ENCODE peak calls at places on chromosomes 13 and 19, in five cellular contexts. One of them, this sample, is unnamed.

GRCh38 chr13:61727714-61728275 is 312.1 kb upstream of the PCDH20 start:
- DNase-seq in ecto neural progenitor cell: no peak
- DNase-seq in colonic mucosa: no peak
- DNase-seq in activated CD4-positive, alpha-beta T cell treated with anti-CD3 and anti-CD28 coated beads, Interleukin-2, amount 50 U/mL, for 1 hour: no peak
- DNase-seq in GM04504: no peak
- DNase-seq in this sample: no peak

GRCh38 chr13:32955881-32956594 is 60.2 kb upstream of the KL start:
- DNase-seq in ecto neural progenitor cell: no peak
- DNase-seq in colonic mucosa: no peak
- DNase-seq in activated CD4-positive, alpha-beta T cell treated with anti-CD3 and anti-CD28 coated beads, Interleukin-2, amount 50 U/mL, for 1 hour: no peak
- DNase-seq in GM04504: no peak
- DNase-seq in this sample: no peak

GRCh38 chr19:50327461-50328256 is 1.5 kb downstream of the KCNC3 start:
- DNase-seq in ecto neural progenitor cell: no peak
- DNase-seq in colonic mucosa: no peak
- DNase-seq in activated CD4-positive, alpha-beta T cell treated with anti-CD3 and anti-CD28 coated beads, Interleukin-2, amount 50 U/mL, for 1 hour: no peak
- DNase-seq in GM04504: no peak
- DNase-seq in this sample: no peak

GRCh38 chr19:35896643-35897040 is 3.7 kb downstream of the NFKBID start:
- DNase-seq in ecto neural progenitor cell: no peak
- DNase-seq in colonic mucosa: no peak
- DNase-seq in activated CD4-positive, alpha-beta T cell treated with anti-CD3 and anti-CD28 coated beads, Interleukin-2, amount 50 U/mL, for 1 hour: no peak
- DNase-seq in GM04504: no peak
- DNase-seq in this sample: no peak

GRCh38 chr19:10965398-10965797 is 4.6 kb downstream of the SMARCA4 start:
- DNase-seq in ecto neural progenitor cell: no peak
- DNase-seq in colonic mucosa: no peak
- DNase-seq in activated CD4-positive, alpha-beta T cell treated with anti-CD3 and anti-CD28 coated beads, Interleukin-2, amount 50 U/mL, for 1 hour: no peak
- DNase-seq in GM04504: no peak
- DNase-seq in this sample: no peak

GRCh38 chr19:42132030-42132628 is at the start of gene POU2F2:
- DNase-seq in ecto neural progenitor cell: no peak
- DNase-seq in colonic mucosa: peak
- DNase-seq in activated CD4-positive, alpha-beta T cell treated with anti-CD3 and anti-CD28 coated beads, Interleukin-2, amount 50 U/mL, for 1 hour: peak
- DNase-seq in GM04504: no peak
- DNase-seq in this sample: no peak

GRCh38 chr13:101218484-101218883 is 197.8 kb downstream of the NALCN start:
- DNase-seq in ecto neural progenitor cell: no peak
- DNase-seq in colonic mucosa: no peak
- DNase-seq in activated CD4-positive, alpha-beta T cell treated with anti-CD3 and anti-CD28 coated beads, Interleukin-2, amount 50 U/mL, for 1 hour: no peak
- DNase-seq in GM04504: no peak
- DNase-seq in this sample: no peak

GRCh38 chr13:30963794-30964193 is 31.3 kb downstream of the TEX26 start:
- DNase-seq in ecto neural progenitor cell: no peak
- DNase-seq in colonic mucosa: peak
- DNase-seq in activated CD4-positive, alpha-beta T cell treated with anti-CD3 and anti-CD28 coated beads, Interleukin-2, amount 50 U/mL, for 1 hour: no peak
- DNase-seq in GM04504: no peak
- DNase-seq in this sample: no peak

GRCh38 chr13:28582225-28582891 is 76.6 kb upstream of the POMP start:
- DNase-seq in ecto neural progenitor cell: no peak
- DNase-seq in colonic mucosa: no peak
- DNase-seq in activated CD4-positive, alpha-beta T cell treated with anti-CD3 and anti-CD28 coated beads, Interleukin-2, amount 50 U/mL, for 1 hour: no peak
- DNase-seq in GM04504: no peak
- DNase-seq in this sample: no peak

GRCh38 chr19:13051581-13052165 is 51.0 kb downstream of the LYL1 start:
- DNase-seq in ecto neural progenitor cell: peak
- DNase-seq in colonic mucosa: peak
- DNase-seq in activated CD4-positive, alpha-beta T cell treated with anti-CD3 and anti-CD28 coated beads, Interleukin-2, amount 50 U/mL, for 1 hour: peak
- DNase-seq in GM04504: no peak
- DNase-seq in this sample: no peak